ENCODE peak calls at places on chromosomes 13 and 19, in eight cellular contexts. W, G, J, U, Y, K, D and L are unnamed samples.

GRCh38 chr13:111516712-111517640 is 196.5 kb downstream of the TEX29 start:
- DNase-seq in W (no peak), G (no peak), J (no peak), U (no peak), Y (no peak), K (no peak), D (no peak), L (peak)

GRCh38 chr13:76884167-76884566 is 2.0 kb downstream of the KCTD12 start:
- DNase-seq in W (no peak), G (no peak), J (no peak), U (peak), Y (no peak), K (no peak), D (peak), L (no peak)

GRCh38 chr13:95256086-95256485 is 45.2 kb downstream of the ABCC4 start:
- DNase-seq in W (no peak), G (no peak), J (no peak), U (peak), Y (peak), K (no peak), D (peak), L (no peak)

GRCh38 chr19:56170261-56170660 is 5.5 kb upstream of the GALP start:
- DNase-seq in W (no peak), G (no peak), J (no peak), U (no peak), Y (peak), K (no peak), D (peak), L (no peak)

GRCh38 chr13:31818236-31818635 is 78.9 kb downstream of the RXFP2 start:
- DNase-seq in W (no peak), G (no peak), J (no peak), U (no peak), Y (no peak), K (no peak), D (no peak), L (no peak)

GRCh38 chr13:88908896-88909535 is 1237.8 kb downstream of the SLITRK5 start:
- DNase-seq in W (no peak), G (no peak), J (no peak), U (no peak), Y (no peak), K (no peak), D (no peak), L (no peak)

GRCh38 chr19:50312967-50313811 is 16.0 kb downstream of the KCNC3 start:
- DNase-seq in W (no peak), G (no peak), J (no peak), U (no peak), Y (no peak), K (no peak), D (no peak), L (no peak)

GRCh38 chr19:10505583-10506229 is 2.5 kb upstream of the KEAP1 start:
- DNase-seq in W (peak), G (peak), J (no peak), U (peak), Y (no peak), K (peak), D (peak), L (peak)

GRCh38 chr19:19873381-19873780 is 7.7 kb downstream of the ZNF253 start:
- DNase-seq in W (no peak), G (no peak), J (no peak), U (no peak), Y (no peak), K (no peak), D (no peak), L (no peak)

GRCh38 chr13:41492432-41493267 is 35.3 kb downstream of the RGCC start:
- DNase-seq in W (no peak), G (no peak), J (no peak), U (no peak), Y (no peak), K (no peak), D (no peak), L (no peak)

GRCh38 chr13:111661776-111662175 is 341.3 kb downstream of the TEX29 start:
- DNase-seq in W (no peak), G (no peak), J (no peak), U (no peak), Y (no peak), K (no peak), D (no peak), L (peak)

GRCh38 chr13:74280093-74280794 is 146.0 kb upstream of the KLF12 start:
- DNase-seq in W (no peak), G (no peak), J (no peak), U (no peak), Y (no peak), K (no peak), D (no peak), L (no peak)

GRCh38 chr19:2986951-2987491 is 9.7 kb downstream of the TLE6 start:
- DNase-seq in W (no peak), G (no peak), J (no peak), U (no peak), Y (no peak), K (no peak), D (no peak), L (no peak)

GRCh38 chr19:29311391-29311790 is 98.4 kb upstream of the UQCRFS1 start:
- DNase-seq in W (no peak), G (no peak), J (no peak), U (no peak), Y (no peak), K (no peak), D (no peak), L (no peak)

GRCh38 chr13:33286143-33286542 is 588 bp upstream of the STARD13 start:
- DNase-seq in W (no peak), G (no peak), J (no peak), U (no peak), Y (no peak), K (no peak), D (no peak), L (no peak)

GRCh38 chr19:39078436-39079200 is 5.5 kb upstream of the ACP7 start:
- DNase-seq in W (no peak), G (no peak), J (no peak), U (peak), Y (peak), K (no peak), D (peak), L (no peak)

GRCh38 chr19:41351339-41352245 is 2.1 kb downstream of the TGFB1 start:
- DNase-seq in W (peak), G (no peak), J (no peak), U (peak), Y (no peak), K (peak), D (peak), L (peak)

GRCh38 chr13:100983111-100983510 is 308.5 kb upstream of the TMTC4 start:
- DNase-seq in W (no peak), G (no peak), J (no peak), U (no peak), Y (no peak), K (no peak), D (no peak), L (no peak)

GRCh38 chr13:98488736-98489135 is 88.2 kb downstream of the STK24 start:
- DNase-seq in W (no peak), G (no peak), J (peak), U (no peak), Y (no peak), K (peak), D (no peak), L (no peak)

GRCh38 chr13:45194081-45194939 is 6.5 kb downstream of the KCTD4 start:
- DNase-seq in W (no peak), G (no peak), J (no peak), U (peak), Y (no peak), K (no peak), D (peak), L (no peak)

GRCh38 chr13:114131581-114132418 is 623 bp downstream of the RASA3 start:
- DNase-seq in W (no peak), G (no peak), J (no peak), U (peak), Y (no peak), K (peak), D (no peak), L (no peak)

GRCh38 chr13:79491715-79492114 is 10.8 kb downstream of the NDFIP2 start:
- DNase-seq in W (no peak), G (no peak), J (no peak), U (peak), Y (peak), K (no peak), D (no peak), L (no peak)

GRCh38 chr19:18021121-18021755 is 13.3 kb downstream of the ARRDC2 start:
- DNase-seq in W (peak), G (no peak), J (no peak), U (peak), Y (peak), K (peak), D (peak), L (peak)